ENCODE peak calls at places on chromosomes 16 and 17, in four cellular contexts. One of them, this sample, is unnamed.

GRCh38 chr17:38541281-38541680 is 64.5 kb downstream of the SRCIN1 start:
- DNase-seq in astrocyte of the spinal cord: no peak
- DNase-seq in brain microvascular endothelial cell: no peak
- DNase-seq in adipocyte: no peak
- DNase-seq in this sample: no peak

GRCh38 chr17:45353047-45353446 is 36.2 kb upstream of the MAP3K14 start:
- DNase-seq in brain microvascular endothelial cell: no peak
- DNase-seq in adipocyte: no peak
- DNase-seq in astrocyte of the spinal cord: no peak
- DNase-seq in this sample: peak

GRCh38 chr16:47142469-47143328 is 1.0 kb downstream of the NETO2 start:
- DNase-seq in adipocyte: peak
- DNase-seq in astrocyte of the spinal cord: peak
- DNase-seq in brain microvascular endothelial cell: peak
- DNase-seq in this sample: peak

GRCh38 chr16:77850637-77851330 is 62.4 kb downstream of the VAT1L start:
- DNase-seq in adipocyte: no peak
- DNase-seq in astrocyte of the spinal cord: peak
- DNase-seq in brain microvascular endothelial cell: no peak
- DNase-seq in this sample: peak

GRCh38 chr17:59812139-59812538 is 80.6 kb downstream of the TUBD1 start:
- DNase-seq in brain microvascular endothelial cell: no peak
- DNase-seq in astrocyte of the spinal cord: no peak
- DNase-seq in adipocyte: no peak
- DNase-seq in this sample: no peak

GRCh38 chr17:77421635-77421982 is 280.8 kb downstream of the SEC14L1 start:
- DNase-seq in astrocyte of the spinal cord: no peak
- DNase-seq in adipocyte: no peak
- DNase-seq in brain microvascular endothelial cell: no peak
- DNase-seq in this sample: no peak

GRCh38 chr17:75535119-75535537 is 9.6 kb downstream of the LLGL2 start:
- DNase-seq in brain microvascular endothelial cell: no peak
- DNase-seq in astrocyte of the spinal cord: no peak
- DNase-seq in adipocyte: no peak
- DNase-seq in this sample: no peak

GRCh38 chr17:75922173-75922961 is 17.7 kb upstream of the MRPL38 start:
- DNase-seq in astrocyte of the spinal cord: no peak
- DNase-seq in brain microvascular endothelial cell: no peak
- DNase-seq in adipocyte: no peak
- DNase-seq in this sample: no peak

GRCh38 chr17:17913695-17914332 is 58.4 kb downstream of the TOM1L2 start:
- DNase-seq in astrocyte of the spinal cord: peak
- DNase-seq in brain microvascular endothelial cell: peak
- DNase-seq in adipocyte: peak
- DNase-seq in this sample: peak

GRCh38 chr16:69626256-69626655 is 60.5 kb downstream of the NFAT5 start:
- DNase-seq in brain microvascular endothelial cell: peak
- DNase-seq in adipocyte: peak
- DNase-seq in astrocyte of the spinal cord: peak
- DNase-seq in this sample: peak

GRCh38 chr16:29963021-29963743 is 1.3 kb downstream of the TMEM219 start:
- DNase-seq in brain microvascular endothelial cell: no peak
- DNase-seq in adipocyte: no peak
- DNase-seq in astrocyte of the spinal cord: no peak
- DNase-seq in this sample: no peak

GRCh38 chr16:15509051-15509592 is 74.7 kb downstream of the BMERB1 start:
- DNase-seq in brain microvascular endothelial cell: peak
- DNase-seq in astrocyte of the spinal cord: peak
- DNase-seq in adipocyte: no peak
- DNase-seq in this sample: no peak

GRCh38 chr17:39002991-39003715 is 36.0 kb upstream of the FBXO47 start:
- DNase-seq in astrocyte of the spinal cord: peak
- DNase-seq in adipocyte: peak
- DNase-seq in brain microvascular endothelial cell: peak
- DNase-seq in this sample: peak

GRCh38 chr17:2707721-2708584 is 3.6 kb downstream of the CLUH start:
- DNase-seq in astrocyte of the spinal cord: no peak
- DNase-seq in brain microvascular endothelial cell: no peak
- DNase-seq in adipocyte: no peak
- DNase-seq in this sample: peak

GRCh38 chr17:31492880-31493655 is 101.6 kb downstream of the RAB11FIP4 start:
- DNase-seq in brain microvascular endothelial cell: no peak
- DNase-seq in adipocyte: no peak
- DNase-seq in astrocyte of the spinal cord: no peak
- DNase-seq in this sample: no peak

GRCh38 chr16:19488213-19488640 is 33.7 kb downstream of the GDE1 start:
- DNase-seq in brain microvascular endothelial cell: no peak
- DNase-seq in adipocyte: no peak
- DNase-seq in astrocyte of the spinal cord: no peak
- DNase-seq in this sample: no peak

GRCh38 chr17:40260528-40260927 is 27.2 kb upstream of the CDC6 start:
- DNase-seq in astrocyte of the spinal cord: no peak
- DNase-seq in adipocyte: no peak
- DNase-seq in brain microvascular endothelial cell: no peak
- DNase-seq in this sample: peak

GRCh38 chr16:84844561-84845495 is 25.0 kb downstream of the CRISPLD2 start:
- DNase-seq in astrocyte of the spinal cord: no peak
- DNase-seq in brain microvascular endothelial cell: no peak
- DNase-seq in adipocyte: no peak
- DNase-seq in this sample: no peak

GRCh38 chr17:40552806-40553693 is 12.2 kb downstream of the CCR7 start:
- DNase-seq in astrocyte of the spinal cord: no peak
- DNase-seq in adipocyte: no peak
- DNase-seq in brain microvascular endothelial cell: no peak
- DNase-seq in this sample: no peak

GRCh38 chr16:50771366-50771765 is 29.5 kb downstream of the CYLD start:
- DNase-seq in brain microvascular endothelial cell: peak
- DNase-seq in astrocyte of the spinal cord: peak
- DNase-seq in adipocyte: peak
- DNase-seq in this sample: no peak

GRCh38 chr16:26963109-26963508 is 103.6 kb upstream of the C16orf82 start:
- DNase-seq in brain microvascular endothelial cell: no peak
- DNase-seq in adipocyte: no peak
- DNase-seq in astrocyte of the spinal cord: no peak
- DNase-seq in this sample: peak

GRCh38 chr17:62808576-62808970 is 459 bp upstream of the MARCHF10 start:
- DNase-seq in adipocyte: no peak
- DNase-seq in brain microvascular endothelial cell: no peak
- DNase-seq in astrocyte of the spinal cord: no peak
- DNase-seq in this sample: no peak

GRCh38 chr17:19411641-19412040 is 609 bp downstream of the RNF112 start:
- DNase-seq in astrocyte of the spinal cord: no peak
- DNase-seq in brain microvascular endothelial cell: no peak
- DNase-seq in adipocyte: no peak
- DNase-seq in this sample: no peak

GRCh38 chr16:73020409-73020884 is 27.5 kb downstream of the ZFHX3 start:
- DNase-seq in adipocyte: peak
- DNase-seq in brain microvascular endothelial cell: peak
- DNase-seq in astrocyte of the spinal cord: peak
- DNase-seq in this sample: peak

GRCh38 chr16:13866073-13866472 is 53.9 kb upstream of the ERCC4 start:
- DNase-seq in adipocyte: peak
- DNase-seq in brain microvascular endothelial cell: peak
- DNase-seq in astrocyte of the spinal cord: peak
- DNase-seq in this sample: peak

GRCh38 chr17:61361084-61361483 is 38.6 kb upstream of the TBX2 start:
- DNase-seq in astrocyte of the spinal cord: peak
- DNase-seq in adipocyte: peak
- DNase-seq in brain microvascular endothelial cell: no peak
- DNase-seq in this sample: peak

GRCh38 chr17:27797390-27798091 is 2.8 kb downstream of the NOS2 start:
- DNase-seq in brain microvascular endothelial cell: no peak
- DNase-seq in adipocyte: no peak
- DNase-seq in astrocyte of the spinal cord: no peak
- DNase-seq in this sample: no peak

GRCh38 chr17:410674-411401 is 58.2 kb upstream of the RPH3AL start:
- DNase-seq in adipocyte: peak
- DNase-seq in astrocyte of the spinal cord: peak
- DNase-seq in brain microvascular endothelial cell: no peak
- DNase-seq in this sample: peak

GRCh38 chr17:412211-413015 is 59.8 kb upstream of the RPH3AL start:
- DNase-seq in astrocyte of the spinal cord: peak
- DNase-seq in brain microvascular endothelial cell: peak
- DNase-seq in adipocyte: peak
- DNase-seq in this sample: peak

GRCh38 chr17:409848-410673 is 57.5 kb upstream of the RPH3AL start:
- DNase-seq in astrocyte of the spinal cord: peak
- DNase-seq in brain microvascular endothelial cell: peak
- DNase-seq in adipocyte: peak
- DNase-seq in this sample: peak

GRCh38 chr17:411416-412120 is 59.0 kb upstream of the RPH3AL start:
- DNase-seq in brain microvascular endothelial cell: no peak
- DNase-seq in adipocyte: no peak
- DNase-seq in astrocyte of the spinal cord: no peak
- DNase-seq in this sample: no peak

DNA sequence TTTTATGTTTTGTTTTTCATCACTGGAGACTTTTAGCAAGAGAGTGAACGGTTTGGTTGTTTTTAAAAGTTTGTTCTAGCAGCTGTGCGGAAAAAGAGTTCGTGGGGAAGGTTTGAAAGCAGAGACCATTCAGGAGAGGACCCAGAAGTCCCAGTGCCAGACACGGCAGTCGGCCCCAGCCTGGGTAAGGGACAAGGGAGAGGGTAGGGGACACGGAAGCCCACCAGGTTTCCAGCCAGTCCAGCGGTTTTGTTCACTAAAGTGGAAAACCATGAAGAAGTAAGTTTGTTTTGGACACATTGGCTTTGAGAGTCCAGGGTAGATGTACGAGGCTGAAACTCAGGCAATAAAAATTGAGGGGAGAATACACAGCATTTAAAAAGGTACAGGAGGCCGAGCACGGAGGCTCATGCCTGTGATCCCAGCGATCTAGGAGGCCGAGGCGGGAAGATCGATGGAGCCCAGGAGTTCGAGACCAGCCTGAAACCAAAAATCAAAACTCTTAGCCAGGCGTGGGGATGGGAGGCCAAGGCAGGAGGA is 56.8 kb upstream of the RPH3AL start:
- DNase-seq in brain microvascular endothelial cell: no peak
- DNase-seq in adipocyte: no peak
- DNase-seq in astrocyte of the spinal cord: no peak
- DNase-seq in this sample: no peak
- H3K4me3 ChIP-seq in brain microvascular endothelial cell: peak
- H3K4me3 ChIP-seq in adipocyte: peak
- H3K4me3 ChIP-seq in astrocyte of the spinal cord: peak
- H3K4me3 ChIP-seq in this sample: peak

GRCh38 chr16:80014241-80014939 is 413.9 kb upstream of the MAF start:
- DNase-seq in brain microvascular endothelial cell: no peak
- DNase-seq in astrocyte of the spinal cord: no peak
- DNase-seq in adipocyte: peak
- DNase-seq in this sample: no peak
- H3K4me3 ChIP-seq in brain microvascular endothelial cell: no peak
- H3K4me3 ChIP-seq in astrocyte of the spinal cord: no peak
- H3K4me3 ChIP-seq in adipocyte: no peak
- H3K4me3 ChIP-seq in this sample: no peak

DNA sequence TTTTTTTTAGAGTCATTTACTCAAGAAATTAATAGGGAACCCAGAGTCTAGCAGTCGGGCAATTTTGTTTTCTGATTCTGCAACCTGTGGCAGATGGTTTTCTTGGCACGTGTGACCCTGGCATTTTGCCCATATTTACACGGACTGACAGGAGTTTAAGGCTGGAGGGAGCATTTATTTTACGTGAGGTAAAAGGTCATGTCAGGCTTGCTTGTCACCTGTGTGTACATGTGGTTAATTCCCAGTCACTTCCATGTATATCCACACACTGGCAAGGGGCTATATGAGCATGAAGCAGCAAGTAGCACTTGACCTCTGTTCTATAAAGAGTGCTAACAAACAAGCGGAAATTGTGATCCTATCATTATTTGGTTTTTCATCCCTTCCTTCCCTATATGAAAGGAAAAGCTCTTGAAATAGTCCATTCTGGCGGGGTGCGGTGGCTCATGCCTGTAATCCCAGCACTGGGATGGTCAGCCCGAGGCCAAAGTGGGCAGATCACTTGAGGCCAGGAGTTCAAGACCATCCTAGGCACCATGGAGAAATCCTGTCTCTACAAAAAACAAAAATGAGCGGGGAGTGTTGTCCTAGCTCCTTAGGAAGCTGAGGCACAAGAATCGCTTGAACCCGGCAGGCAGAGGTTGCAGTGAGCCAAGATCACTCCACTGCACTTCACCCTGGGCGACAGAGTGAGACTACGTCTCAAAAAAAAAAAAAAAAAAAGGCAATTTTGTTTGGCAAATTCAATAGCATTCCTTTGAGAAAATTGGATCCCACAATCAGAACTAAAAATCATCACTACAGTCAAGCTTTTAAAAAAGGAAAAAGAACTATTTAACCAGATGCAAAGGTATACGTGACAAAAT is 2.1 kb downstream of the SPAG9 start:
- DNase-seq in adipocyte: no peak
- DNase-seq in brain microvascular endothelial cell: no peak
- DNase-seq in astrocyte of the spinal cord: no peak
- DNase-seq in this sample: no peak
- H3K4me3 ChIP-seq in adipocyte: peak
- H3K4me3 ChIP-seq in brain microvascular endothelial cell: peak
- H3K4me3 ChIP-seq in astrocyte of the spinal cord: peak
- H3K4me3 ChIP-seq in this sample: no peak

GRCh38 chr17:7885357-7886226 is 3.0 kb upstream of the CHD3 start:
- DNase-seq in brain microvascular endothelial cell: no peak
- DNase-seq in adipocyte: peak
- DNase-seq in astrocyte of the spinal cord: peak
- DNase-seq in this sample: peak

GRCh38 chr17:7883781-7884386 is 4.7 kb upstream of the CHD3 start:
- DNase-seq in astrocyte of the spinal cord: peak
- DNase-seq in adipocyte: peak
- DNase-seq in brain microvascular endothelial cell: no peak
- DNase-seq in this sample: peak

GRCh38 chr17:7882629-7883028 is 6.0 kb upstream of the CHD3 start:
- DNase-seq in adipocyte: no peak
- DNase-seq in brain microvascular endothelial cell: no peak
- DNase-seq in astrocyte of the spinal cord: no peak
- DNase-seq in this sample: no peak

GRCh38 chr17:7886227-7887037 is 2.2 kb upstream of the CHD3 start:
- DNase-seq in adipocyte: peak
- DNase-seq in astrocyte of the spinal cord: peak
- DNase-seq in brain microvascular endothelial cell: peak
- DNase-seq in this sample: peak

DNA sequence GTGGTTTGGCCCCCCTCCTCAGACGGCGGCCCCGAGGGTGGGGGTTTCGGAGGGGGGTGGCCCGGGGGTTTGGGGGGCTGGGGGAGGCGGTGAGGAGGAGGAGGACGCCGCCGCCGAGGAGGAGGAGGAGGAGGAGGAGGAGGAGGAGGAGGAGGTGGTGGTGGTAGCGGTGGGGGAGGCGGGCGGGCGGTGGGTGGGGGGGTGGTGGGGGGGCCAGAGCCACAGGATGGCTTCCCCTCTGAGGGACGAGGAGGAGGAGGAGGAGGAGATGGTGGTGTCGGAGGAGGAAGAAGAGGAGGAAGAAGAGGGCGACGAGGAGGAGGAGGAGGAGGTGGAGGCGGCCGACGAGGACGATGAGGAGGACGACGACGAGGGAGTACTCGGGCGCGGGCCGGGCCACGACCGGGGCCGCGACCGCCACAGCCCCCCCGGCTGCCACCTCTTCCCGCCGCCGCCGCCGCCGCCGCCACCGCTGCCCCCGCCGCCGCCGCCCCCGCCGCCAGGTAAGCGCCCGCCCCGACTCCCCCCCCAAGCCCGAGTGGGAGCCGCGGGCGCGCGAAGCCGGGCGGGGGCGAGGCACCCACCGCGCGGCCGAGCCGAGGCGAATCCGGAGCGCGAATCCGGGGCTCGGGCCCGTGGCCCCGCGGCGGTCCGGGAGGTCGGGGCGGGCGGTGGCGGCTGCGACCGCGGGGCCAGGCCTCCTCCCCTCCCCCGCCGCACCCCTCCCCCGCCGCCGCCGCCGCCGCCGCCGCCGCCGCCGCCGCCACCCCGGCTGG is 3.8 kb upstream of the CHD3 start:
- DNase-seq in adipocyte: peak
- DNase-seq in astrocyte of the spinal cord: no peak
- DNase-seq in brain microvascular endothelial cell: no peak
- DNase-seq in this sample: no peak
- H3K4me3 ChIP-seq in adipocyte: peak
- H3K4me3 ChIP-seq in astrocyte of the spinal cord: peak
- H3K4me3 ChIP-seq in brain microvascular endothelial cell: peak
- H3K4me3 ChIP-seq in this sample: peak